ENCODE peak calls at places on chromosomes 2 and 18, in four cellular contexts. Q, B, W and N are unnamed samples.

GRCh38 chr2:111918383-111918806 is 20.0 kb downstream of the MERTK start:
- DNase-seq in Q (no peak), W (no peak), B (no peak), N (no peak)

GRCh38 chr2:102284611-102285010 is 26.8 kb upstream of the IL1RL1 start:
- DNase-seq in Q (no peak), B (no peak), W (no peak), N (no peak)

GRCh38 chr2:190812506-190813294 is 67.9 kb upstream of the GLS start:
- DNase-seq in W (no peak), Q (no peak), B (no peak), N (no peak)

GRCh38 chr2:76310894-76311293 is 600.2 kb upstream of the GCFC2 start:
- DNase-seq in W (no peak), B (no peak), Q (no peak), N (no peak)

GRCh38 chr2:18930977-18931376 is 341.6 kb upstream of the NT5C1B start:
- DNase-seq in W (no peak), Q (no peak), B (no peak), N (no peak)

GRCh38 chr2:225182126-225182525 is 139.9 kb upstream of the DOCK10 start:
- DNase-seq in Q (no peak), B (peak), W (no peak), N (no peak)

GRCh38 chr2:137802038-137802437 is 162.2 kb upstream of the HNMT start:
- DNase-seq in W (no peak), B (no peak), Q (no peak), N (no peak)

GRCh38 chr2:137947714-137948336 is 16.4 kb upstream of the HNMT start:
- DNase-seq in B (peak), W (peak), Q (no peak), N (peak)

GRCh38 chr2:216495656-216496055 is 3.0 kb upstream of the RPL37A start:
- DNase-seq in Q (no peak), W (no peak), B (no peak), N (no peak)

GRCh38 chr18:2617974-2618373 is 37.6 kb upstream of the SMCHD1 start:
- DNase-seq in Q (no peak), B (no peak), W (no peak), N (no peak)

GRCh38 chr2:28134262-28134812 is 243.8 kb downstream of the BABAM2 start:
- DNase-seq in B (peak), Q (no peak), W (no peak), N (no peak)

GRCh38 chr2:120614901-120615300 is 120.8 kb upstream of the GLI2 start:
- DNase-seq in Q (no peak), B (no peak), W (no peak), N (no peak)

GRCh38 chr2:161010503-161010902 is 149.7 kb upstream of the TANK start:
- DNase-seq in Q (no peak), B (peak), W (no peak), N (no peak)

GRCh38 chr2:202703091-202703490 is 68.3 kb downstream of the FAM117B start:
- DNase-seq in B (no peak), Q (no peak), W (no peak), N (no peak)

GRCh38 chr2:124774781-124775180 is 749.7 kb downstream of the CNTNAP5 start:
- DNase-seq in W (no peak), B (no peak), Q (no peak), N (no peak)

GRCh38 chr2:128756372-128756730 is 437.7 kb upstream of the HS6ST1 start:
- DNase-seq in B (no peak), W (peak), Q (no peak), N (no peak)

GRCh38 chr2:98508690-98509054 is 64.0 kb downstream of the INPP4A start:
- DNase-seq in Q (peak), W (no peak), B (no peak), N (no peak)

GRCh38 chr2:116490511-116491145 is 1323.9 kb upstream of the DDX18 start:
- DNase-seq in W (no peak), Q (no peak), B (no peak), N (no peak)

GRCh38 chr2:15316370-15316814 is 244.7 kb downstream of the NBAS start:
- DNase-seq in W (no peak), Q (no peak), B (peak), N (no peak)

GRCh38 chr18:13672657-13673056 is 53.7 kb downstream of the FAM210A start:
- DNase-seq in W (no peak), B (no peak), Q (no peak), N (no peak)

GRCh38 chr2:12965540-12966269 is 249.0 kb downstream of the TRIB2 start:
- DNase-seq in Q (no peak), W (no peak), B (no peak), N (no peak)

GRCh38 chr2:238573065-238573778 is 146.5 kb downstream of the ASB1 start:
- DNase-seq in B (peak), Q (no peak), W (no peak), N (peak)

GRCh38 chr2:172655091-172655837 is 80.4 kb upstream of the RAPGEF4 start:
- DNase-seq in Q (no peak), W (no peak), B (no peak), N (no peak)

GRCh38 chr2:86398500-86398899 is 42.7 kb upstream of the KDM3A start:
- DNase-seq in W (no peak), B (no peak), Q (no peak), N (no peak)

DNA sequence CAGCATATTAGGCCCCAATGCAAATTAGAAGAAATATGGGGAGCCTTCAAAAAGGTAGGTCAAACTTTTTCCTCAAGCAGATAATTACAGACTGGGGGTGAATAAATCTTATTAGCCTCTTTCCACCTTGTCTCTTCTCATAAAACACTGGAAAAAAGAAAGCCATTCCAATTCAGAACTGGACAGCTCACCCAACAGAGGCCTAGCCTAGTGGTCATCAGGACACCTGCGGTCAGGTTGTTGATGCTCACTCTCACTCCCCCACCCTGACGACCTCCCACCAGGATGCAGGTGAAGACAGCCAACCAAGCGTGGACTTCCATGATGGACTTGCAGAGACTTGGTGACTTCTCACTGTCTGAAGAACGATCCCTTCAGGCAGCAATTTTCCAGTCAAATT is 207.1 kb downstream of the ALK start:
- DNase-seq in Q (no peak), W (no peak), B (peak), N (no peak)
- TF ChIP-seq CTCF in Q (no peak), W (no peak), B (no peak), N (no peak)

GRCh38 chr2:167943877-167944276 is 303.5 kb downstream of the STK39 start:
- DNase-seq in B (no peak), W (no peak), Q (no peak), N (no peak)
- TF ChIP-seq CTCF in B (no peak), W (no peak), Q (no peak), N (no peak)

GRCh38 chr2:141399270-141399669 is 731.5 kb downstream of the LRP1B start:
- DNase-seq in B (peak), W (no peak), Q (no peak), N (peak)
- TF ChIP-seq CTCF in B (peak), W (peak), Q (peak), N (peak)

GRCh38 chr18:77650799-77651385 is 401.2 kb downstream of the GALR1 start:
- DNase-seq in B (peak), W (peak), Q (peak), N (peak)
- TF ChIP-seq CTCF in B (peak), W (peak), Q (peak), N (peak)

DNA sequence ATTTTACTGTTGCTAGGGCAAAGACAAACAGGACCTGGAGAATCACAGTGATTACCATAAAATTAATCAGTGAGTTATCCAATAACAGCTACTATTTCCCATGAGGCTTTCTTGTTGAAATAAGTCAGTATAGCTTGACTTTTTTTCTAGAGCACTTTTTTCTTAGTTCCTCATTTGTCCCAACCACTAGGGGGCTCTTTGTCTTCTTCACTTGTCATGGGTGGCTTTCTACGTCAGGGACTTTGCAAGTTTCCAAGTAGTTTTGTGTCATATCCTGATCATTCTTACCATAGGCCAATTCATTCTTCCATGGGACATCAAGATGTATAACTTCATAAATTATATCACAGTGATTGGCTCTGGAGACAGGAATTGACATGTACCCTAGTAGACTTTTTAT is 1019.6 kb upstream of the PIK3C3 start:
- DNase-seq in B (peak), Q (no peak), W (no peak), N (peak)
- TF ChIP-seq CTCF in B (peak), Q (peak), W (peak), N (peak)

GRCh38 chr2:127275356-127275755 is 18.6 kb downstream of the ERCC3 start:
- DNase-seq in B (no peak), Q (no peak), W (no peak), N (no peak)

GRCh38 chr2:127275789-127276188 is 18.2 kb downstream of the ERCC3 start:
- DNase-seq in W (peak), Q (no peak), B (no peak), N (no peak)

GRCh38 chr2:127270663-127271062 is 23.3 kb downstream of the ERCC3 start:
- DNase-seq in W (no peak), Q (no peak), B (peak), N (no peak)
- TF ChIP-seq CTCF in W (no peak), Q (peak), B (peak), N (no peak)

DNA sequence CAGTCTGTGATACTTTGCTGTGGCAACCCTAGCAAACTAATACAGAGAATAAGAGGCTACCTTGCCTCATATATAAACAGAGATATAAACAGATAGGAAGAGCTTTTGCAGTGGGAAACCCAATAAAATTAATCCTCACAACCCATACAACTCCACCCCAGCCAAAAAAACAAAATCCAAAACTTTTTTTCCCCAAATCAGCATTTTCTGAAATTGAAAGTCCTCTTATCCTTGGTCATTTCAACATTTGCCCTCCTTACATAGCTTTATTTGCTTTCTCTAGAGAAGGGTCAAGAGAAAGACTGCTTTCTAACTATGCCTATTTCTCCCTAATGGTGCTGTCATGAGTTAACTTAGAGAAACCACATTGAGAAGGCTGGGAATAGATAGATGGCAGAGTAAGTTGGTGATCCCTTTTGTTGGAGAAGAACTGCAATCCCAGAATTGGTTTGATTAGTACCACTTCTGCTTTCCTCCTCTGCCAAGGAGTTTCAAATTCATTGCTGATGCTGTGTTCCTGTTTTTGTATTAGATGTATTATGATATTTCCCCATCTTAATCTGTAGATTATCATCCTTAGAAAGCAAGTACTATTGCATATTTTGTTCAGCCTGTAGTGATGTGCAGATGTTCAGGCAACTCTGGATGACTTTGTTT is 76.5 kb upstream of the B3GNT2 start:
- DNase-seq in B (no peak), W (no peak), Q (no peak), N (no peak)
- TF ChIP-seq CTCF in B (no peak), W (no peak), Q (no peak), N (no peak)